ENCODE peak calls at places on chromosome 15, in ten cellular contexts. Z, N, M, K, P, F, V, O, E and Q are unnamed samples.

GRCh38 chr15:77029166-77030041 is 34.5 kb downstream of the PSTPIP1 start:
- DNase-seq in F (no peak), Z (no peak), V (no peak), K (peak; percentile 20), O (no peak), M (no peak), N (peak; percentile 25), E (peak; percentile 35), P (peak; percentile 47), Q (peak; percentile 12)

GRCh38 chr15:75675579-75676404 is 28.1 kb downstream of the SNX33 start:
- DNase-seq in P (no peak), K (no peak), F (no peak), V (no peak), N (no peak), M (no peak), Z (no peak), O (no peak), E (peak; percentile 85), Q (no peak)

GRCh38 chr15:43214169-43214568 is 6.6 kb downstream of the EPB42 start:
- DNase-seq in N (no peak), M (no peak), V (no peak), F (no peak), P (peak; percentile 46), Z (no peak), K (no peak), O (no peak), E (no peak), Q (no peak)

GRCh38 chr15:77507911-77508310 is 87.2 kb downstream of the HMG20A start:
- DNase-seq in Z (no peak), M (peak; percentile 88), P (no peak), O (no peak), N (peak; percentile 57), F (no peak), K (no peak), V (no peak), E (peak; percentile 60), Q (no peak)

GRCh38 chr15:98124576-98124975 is 164.1 kb downstream of the ARRDC4 start:
- DNase-seq in Z (no peak), O (no peak), P (no peak), M (no peak), E (no peak), N (no peak), V (no peak), K (no peak), F (no peak), Q (no peak)

GRCh38 chr15:93164409-93164808 is 75.4 kb upstream of the RGMA start:
- DNase-seq in P (no peak), K (no peak), O (no peak), V (no peak), F (no peak), N (no peak), Z (no peak), M (no peak), E (no peak), Q (no peak)

GRCh38 chr15:27133244-27133643 is 162.3 kb downstream of the GABRG3 start:
- DNase-seq in N (no peak), V (no peak), O (no peak), P (no peak), F (no peak), M (no peak), K (no peak), Z (no peak), E (no peak), Q (no peak)

GRCh38 chr15:75661041-75661778 is 13.5 kb downstream of the SNX33 start:
- DNase-seq in P (peak; percentile 89), K (peak; percentile 92), O (no peak), V (no peak), M (peak; percentile 91), Z (peak; percentile 42), E (peak; percentile 90), F (no peak), N (peak; percentile 87), Q (no peak)

GRCh38 chr15:26091184-26091583 is 228.1 kb upstream of the ATP10A start:
- DNase-seq in Z (no peak), K (no peak), O (no peak), M (no peak), P (no peak), F (no peak), E (no peak), N (no peak), V (no peak), Q (no peak)

GRCh38 chr15:43509002-43509922 is 8.1 kb upstream of the MAP1A start:
- DNase-seq in M (peak; percentile 67), P (peak; percentile 39), K (no peak), Z (peak; percentile 39), V (no peak), F (no peak), N (no peak), E (peak; percentile 64), O (no peak), Q (no peak)

GRCh38 chr15:90619939-90620338 is 90.2 kb downstream of the CRTC3 start:
- DNase-seq in K (no peak), O (no peak), E (no peak), N (no peak), M (no peak), V (peak; percentile 22), Z (no peak), F (no peak), P (no peak), Q (no peak)

GRCh38 chr15:53414167-53414566 is 345.3 kb downstream of the WDR72 start:
- DNase-seq in P (no peak), K (no peak), V (no peak), Z (no peak), N (no peak), M (no peak), F (no peak), E (no peak), O (no peak), Q (no peak)

GRCh38 chr15:53412542-53412941 is 346.9 kb downstream of the WDR72 start:
- DNase-seq in M (no peak), N (no peak), F (no peak), O (no peak), E (no peak), P (no peak), K (no peak), Z (no peak), V (no peak), Q (no peak)

GRCh38 chr15:53416219-53416940 is 343.1 kb downstream of the WDR72 start:
- DNase-seq in N (no peak), Z (no peak), P (no peak), V (no peak), F (no peak), M (no peak), E (no peak), K (no peak), O (no peak), Q (no peak)
- TF ChIP-seq CTCF in N (no peak), Z (no peak), P (no peak), V (no peak), F (no peak), M (no peak), E (no peak), K (no peak), O (no peak), Q (no peak)

DNA sequence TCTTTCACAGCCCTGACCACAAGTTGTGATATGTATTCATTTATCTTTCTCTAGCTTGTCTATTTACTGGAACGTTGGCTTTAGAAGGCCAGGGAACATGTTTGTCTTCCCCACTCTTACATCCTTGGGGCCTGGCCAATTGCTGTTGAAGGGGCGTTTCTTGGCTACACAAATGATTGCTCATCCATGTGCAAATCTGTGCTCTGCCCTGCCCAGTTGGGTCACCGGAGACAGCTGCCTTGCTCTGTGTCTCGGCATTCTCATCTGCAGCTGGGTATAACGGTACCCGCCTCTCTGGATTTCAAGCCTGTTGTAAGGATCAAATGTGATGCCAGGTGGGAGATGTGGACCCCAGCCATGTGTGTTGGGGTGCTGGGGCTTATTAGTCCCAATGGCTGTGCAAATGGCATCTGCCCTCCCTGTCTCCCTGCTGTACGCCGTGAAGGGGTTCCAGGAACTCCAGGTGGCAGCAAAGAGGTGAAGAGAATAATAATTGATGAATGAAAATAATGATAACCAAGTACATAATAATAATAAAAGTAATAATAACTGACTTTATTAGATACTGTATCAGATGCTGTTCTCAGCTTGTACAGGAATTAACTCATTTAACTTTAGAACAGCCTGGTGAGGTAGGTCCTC is 24.1 kb upstream of the TLE3 start:
- DNase-seq in O (no peak), Z (no peak), P (no peak), F (no peak), V (no peak), E (peak; percentile 85), K (no peak), N (peak; percentile 52), M (peak; percentile 89), Q (no peak)
- TF ChIP-seq CTCF in O (no peak), Z (no peak), P (peak; percentile 44), F (no peak), V (no peak), E (no peak), K (no peak), N (no peak), M (peak; percentile 18), Q (no peak)

DNA sequence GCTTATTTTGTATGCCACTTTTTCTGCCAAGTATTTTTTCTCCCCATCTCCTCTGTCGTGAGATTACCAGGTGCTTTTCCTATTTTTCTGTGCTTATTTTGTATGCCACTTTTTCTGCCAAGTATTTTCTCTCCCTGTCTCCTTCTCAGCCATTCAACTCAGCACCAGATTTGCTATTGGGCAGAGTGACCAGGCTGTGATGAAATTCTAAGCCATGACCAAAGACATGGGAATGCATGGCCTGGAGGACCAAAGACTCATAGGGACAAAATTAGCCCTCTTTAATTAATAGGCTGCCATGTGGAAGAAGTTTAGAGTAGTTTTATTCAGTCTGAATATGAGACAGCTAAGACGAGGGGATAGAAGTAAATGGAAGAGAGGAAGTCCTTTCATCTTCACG is 257.4 kb downstream of the SQOR start:
- DNase-seq in F (no peak), K (no peak), N (no peak), M (no peak), E (no peak), P (no peak), Z (no peak), O (no peak), V (no peak), Q (no peak)
- TF ChIP-seq CTCF in F (no peak), K (no peak), N (no peak), M (no peak), E (no peak), P (no peak), Z (no peak), O (no peak), V (no peak), Q (no peak)

GRCh38 chr15:96352594-96353377 is 22.3 kb downstream of the NR2F2 start:
- DNase-seq in P (no peak), M (peak; percentile 70), E (no peak), Z (peak; percentile 62), F (no peak), N (no peak), V (no peak), O (no peak), K (no peak), Q (no peak)

GRCh38 chr15:96353378-96353930 is 23.0 kb downstream of the NR2F2 start:
- DNase-seq in E (no peak), N (no peak), M (no peak), V (no peak), O (no peak), P (no peak), Z (peak; percentile 56), F (no peak), K (no peak), Q (no peak)

GRCh38 chr15:96355561-96356129 is 25.1 kb downstream of the NR2F2 start:
- DNase-seq in V (no peak), P (no peak), K (no peak), O (no peak), N (no peak), Z (peak; percentile 56), M (no peak), E (peak; percentile 38), F (no peak), Q (no peak)

GRCh38 chr15:96354731-96355560 is 24.4 kb downstream of the NR2F2 start:
- DNase-seq in E (no peak), F (no peak), M (peak; percentile 91), P (no peak), N (no peak), O (no peak), V (peak; percentile 79), K (no peak), Z (peak; percentile 31), Q (no peak)

GRCh38 chr15:96353931-96354730 is 23.6 kb downstream of the NR2F2 start:
- DNase-seq in O (peak; percentile 75), V (peak; percentile 66), P (peak; percentile 85), M (peak; percentile 72), E (peak; percentile 79), Z (peak; percentile 88), N (peak; percentile 68), K (no peak), F (no peak), Q (no peak)
- TF ChIP-seq CTCF in O (peak; percentile 62), V (no peak), P (peak; percentile 81), M (peak; percentile 82), E (peak; percentile 30), Z (peak; percentile 80), N (no peak), K (peak; percentile 31), F (no peak), Q (no peak)